ENCODE peak calls at places on chromosomes 2 and 18, in five cellular contexts. N is prostate gland; L is colonic mucosa; I is substantia nigra; X is CD4-positive, alpha-beta T cell. A is an unnamed sample.
A peak's percentile ranks its signal among the peaks of the same experiment; 100 is the strongest.

GRCh38 chr2:74849228-74849892 is 15.4 kb downstream of the HK2 start:
- DNase-seq in N (peak; percentile 44), X (peak; percentile 54), L (peak; percentile 70), I (no peak), A (no peak)

GRCh38 chr18:40868110-40868858 is 1086.8 kb upstream of the PIK3C3 start:
- DNase-seq in N (no peak), L (no peak), I (no peak), X (no peak), A (no peak)

GRCh38 chr2:594297-594949 is 82.8 kb downstream of the TMEM18 start:
- DNase-seq in I (no peak), X (no peak), N (no peak), L (no peak), A (no peak)

GRCh38 chr18:57447154-57447621 is 12.0 kb downstream of the ONECUT2 start:
- DNase-seq in L (no peak), N (no peak), I (no peak), X (no peak), A (no peak)

GRCh38 chr2:29064746-29065478 is 9.4 kb downstream of the PCARE start:
- DNase-seq in I (peak; percentile 37), L (no peak), N (no peak), X (no peak), A (peak; percentile 39)

GRCh38 chr18:27860701-27861107 is 316.2 kb downstream of the CDH2 start:
- DNase-seq in N (no peak), X (no peak), I (no peak), L (no peak), A (no peak)

GRCh38 chr18:13566941-13567762 is 159.2 kb downstream of the FAM210A start:
- DNase-seq in N (no peak), I (no peak), L (no peak), X (no peak), A (peak; percentile 81)

GRCh38 chr2:4246364-4247131 is 543.2 kb downstream of the DCDC2C start:
- DNase-seq in L (no peak), X (no peak), I (no peak), N (peak; percentile 34), A (no peak)

GRCh38 chr2:393711-394696 is 106.1 kb upstream of the ALKAL2 start:
- DNase-seq in N (no peak), X (peak; percentile 76), I (no peak), L (no peak), A (no peak)

GRCh38 chr18:10406172-10406663 is 48.2 kb upstream of the APCDD1 start:
- DNase-seq in X (no peak), L (no peak), I (no peak), N (no peak), A (no peak)

GRCh38 chr2:217262916-217263315 is 403.1 kb upstream of the TNP1 start:
- DNase-seq in X (no peak), L (no peak), I (no peak), N (no peak), A (no peak)

GRCh38 chr2:104429978-104430740 is 423.8 kb upstream of the POU3F3 start:
- DNase-seq in I (no peak), N (no peak), X (no peak), L (no peak), A (peak; percentile 77)

GRCh38 chr2:148527488-148528340 is 116.8 kb upstream of the EPC2 start:
- DNase-seq in L (no peak), N (no peak), X (no peak), I (no peak), A (no peak)

GRCh38 chr18:68148862-68149261 is 566.0 kb downstream of the TMX3 start:
- DNase-seq in I (no peak), N (no peak), X (no peak), L (no peak), A (no peak)

DNA sequence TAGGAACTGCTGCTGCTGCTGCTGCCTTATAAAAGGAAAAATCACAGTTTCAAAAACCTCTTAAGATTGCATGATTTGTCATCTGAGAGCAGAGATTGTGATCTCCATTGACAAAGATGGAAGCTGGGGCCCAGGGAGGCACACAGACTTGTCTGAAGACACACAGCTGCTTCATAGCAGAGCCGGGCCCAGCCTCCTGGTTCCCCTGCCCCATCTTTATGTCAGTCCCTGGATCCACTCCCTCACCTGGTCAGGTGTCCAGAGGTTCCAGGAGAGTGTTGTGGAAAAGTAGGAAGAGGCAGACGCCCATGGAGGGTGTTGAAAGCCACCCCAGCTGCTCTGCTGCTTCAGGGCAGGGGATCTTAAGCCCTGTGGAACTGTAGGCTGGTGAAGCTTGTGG is 20.0 kb downstream of the STEAP3 start:
- DNase-seq in X (no peak), I (no peak), N (no peak), L (no peak), A (no peak)
- H3K27ac ChIP-seq in X (no peak overlapping the region), I (no peak overlapping the region), N (no peak overlapping the region), L (no peak overlapping the region), A (no peak overlapping the region)

DNA sequence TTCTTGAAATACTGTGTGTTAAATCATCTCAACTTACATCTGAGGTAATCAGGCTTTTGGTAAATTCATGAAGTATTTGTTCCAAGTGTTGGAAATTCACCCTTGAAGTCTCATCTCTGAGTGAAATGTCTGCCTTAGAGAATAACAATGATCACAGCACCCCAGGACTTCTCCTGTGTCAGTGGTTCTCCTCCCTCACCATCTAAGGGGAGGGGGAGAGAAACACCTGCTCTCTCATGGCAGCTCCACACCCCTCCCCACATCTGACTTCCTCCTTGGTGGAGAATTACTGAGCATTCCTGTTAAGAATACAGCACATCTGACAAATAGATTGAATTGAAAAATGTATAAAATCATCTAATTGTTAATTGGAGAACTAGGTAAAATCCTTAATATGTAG is 532.1 kb downstream of the RNF144A start:
- DNase-seq in N (no peak), X (no peak), I (no peak), L (no peak), A (no peak)
- H3K27ac ChIP-seq in N (no peak overlapping the region), X (no peak overlapping the region), I (no peak overlapping the region), L (no peak overlapping the region), A (no peak overlapping the region)

DNA sequence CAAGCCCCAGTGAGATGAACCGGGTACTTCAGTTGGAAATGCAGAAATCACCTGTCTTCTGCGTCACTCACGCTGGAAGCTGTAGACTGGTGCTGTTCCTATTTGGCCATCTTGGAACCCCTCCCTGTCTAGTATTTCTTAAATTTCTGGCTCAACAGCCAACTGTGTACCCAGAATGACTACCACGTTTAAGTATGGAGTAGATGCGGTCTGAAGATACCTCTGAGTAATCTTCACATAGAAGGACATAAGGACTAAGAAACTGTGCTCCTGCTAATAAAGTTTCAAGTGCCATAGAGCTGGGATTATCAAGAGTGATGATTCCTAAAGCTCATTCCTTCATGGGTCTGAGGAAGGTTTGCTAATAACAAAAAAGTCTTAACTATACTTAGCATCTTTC is 20.4 kb downstream of the TRAK2 start:
- DNase-seq in L (no peak), N (no peak), I (no peak), X (no peak), A (no peak)
- H3K27ac ChIP-seq in L (no peak overlapping the region), N (no peak overlapping the region), I (no peak overlapping the region), X (no peak overlapping the region), A (no peak overlapping the region)

GRCh38 chr2:108220942-108221541 is 18.7 kb upstream of the SULT1C3 start:
- DNase-seq in L (no peak), I (no peak), X (no peak), N (peak; percentile 43), A (peak; percentile 68)
- H3K27ac ChIP-seq in L (no peak overlapping the region), I (no peak overlapping the region), X (no peak overlapping the region), N (peak overlapping the region; percentile 28), A (no peak overlapping the region)

GRCh38 chr2:168718622-168719021 is 83.8 kb upstream of the NOSTRIN start:
- DNase-seq in L (no peak), X (no peak), I (no peak), N (no peak), A (no peak)

GRCh38 chr2:168715849-168716248 is 86.6 kb upstream of the NOSTRIN start:
- DNase-seq in X (no peak), N (no peak), I (no peak), L (no peak), A (no peak)

GRCh38 chr2:168717790-168718502 is 84.5 kb upstream of the NOSTRIN start:
- DNase-seq in X (no peak), N (no peak), L (no peak), I (no peak), A (no peak)

GRCh38 chr2:168719446-168719845 is 83.0 kb upstream of the NOSTRIN start:
- DNase-seq in N (no peak), X (no peak), L (no peak), I (no peak), A (no peak)

DNA sequence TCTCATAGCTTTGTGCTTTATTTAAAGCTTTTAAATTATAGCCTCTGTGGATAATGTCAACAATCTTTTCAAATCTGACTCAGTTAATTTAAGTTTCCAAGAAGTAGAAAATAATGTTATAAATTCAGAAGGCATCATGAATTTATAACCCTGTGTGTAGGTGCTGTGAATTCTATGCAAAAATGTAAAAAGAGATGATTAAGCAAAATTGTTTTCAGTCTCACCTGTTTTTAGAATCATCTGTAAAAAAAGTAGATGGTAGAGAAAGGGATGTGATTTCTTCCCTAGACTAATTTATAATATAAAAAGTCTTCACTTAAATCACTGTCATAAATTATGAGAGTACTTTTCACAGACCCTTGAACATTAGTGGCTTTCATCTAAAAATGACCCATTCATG is 85.6 kb upstream of the NOSTRIN start:
- DNase-seq in L (no peak), I (no peak), X (no peak), N (no peak), A (no peak)
- H3K27ac ChIP-seq in L (no peak overlapping the region), I (no peak overlapping the region), X (no peak overlapping the region), N (no peak overlapping the region), A (no peak overlapping the region)

GRCh38 chr2:85326946-85327756 is 638 bp downstream of the TGOLN2 start:
- DNase-seq in I (no peak), L (peak; percentile 65), X (peak; percentile 71), N (peak; percentile 35), A (no peak)

GRCh38 chr2:85326406-85326945 is 1.3 kb downstream of the TGOLN2 start:
- DNase-seq in X (peak; percentile 33), L (peak; percentile 50), N (no peak), I (no peak), A (no peak)

GRCh38 chr2:85325466-85325811 is 2.4 kb downstream of the TGOLN2 start:
- DNase-seq in N (no peak), X (no peak), I (no peak), L (no peak), A (no peak)

GRCh38 chr2:85329181-85329651 is 1.4 kb upstream of the TGOLN2 start:
- DNase-seq in I (no peak), X (no peak), L (no peak), N (no peak), A (no peak)

GRCh38 chr2:85327757-85328617 is at the start of gene TGOLN2:
- DNase-seq in N (peak; percentile 90), X (peak; percentile 92), L (peak; percentile 94), I (peak; percentile 26), A (peak; percentile 77)
- H3K27ac ChIP-seq in N (peak within 1 kb of the TSS; percentile 92), X (peak within 1 kb of the TSS; percentile 97), L (peak within 1 kb of the TSS; percentile 88), I (peak within 1 kb of the TSS; percentile 85), A (peak within 1 kb of the TSS; percentile 91)

DNA sequence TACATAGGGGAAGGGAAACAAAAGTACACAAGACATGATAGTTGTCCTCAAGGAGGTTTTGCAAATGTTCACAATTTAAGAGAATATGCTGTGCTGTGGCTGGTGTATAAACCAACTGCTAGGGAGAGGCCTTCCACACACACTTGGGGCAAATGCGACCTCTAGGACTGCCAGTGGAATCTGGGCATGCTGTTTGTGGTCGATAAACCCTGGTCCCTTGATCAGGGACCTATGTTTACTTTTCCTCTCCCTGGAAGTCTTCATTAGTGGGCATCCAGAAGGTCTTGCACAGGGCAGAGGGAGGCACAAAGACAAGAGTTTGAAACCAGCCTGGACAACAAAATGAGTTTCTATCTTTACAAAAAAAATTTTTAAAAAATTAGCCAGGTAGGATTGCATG is 7.3 kb upstream of the IL1B start:
- DNase-seq in N (no peak), L (no peak), I (no peak), X (no peak), A (no peak)
- H3K27ac ChIP-seq in N (no peak overlapping the region), L (no peak overlapping the region), I (no peak overlapping the region), X (no peak overlapping the region), A (no peak overlapping the region)

A was measured in caudate nucleus.